ENCODE peak calls at places on chromosomes 1 and 21, in six cellular contexts. O is NCI-H187, P is neuronal stem cell, R is thoracic aorta, E is PC-3, T is ELF-1. K is an unnamed sample.
A peak's percentile ranks its signal among the peaks of the same experiment; 100 is the strongest.

GRCh38 chr1:218299416-218299815 is 14.3 kb downstream of the RRP15 start:
- DNase-seq in O (no peak), P (no peak), R (no peak), E (peak; percentile 80), T (no peak), K (peak; percentile 46)

GRCh38 chr21:17479606-17480005 is 33.2 kb upstream of the CXADR start:
- DNase-seq in O (no peak), P (no peak), R (no peak), E (no peak), T (no peak), K (no peak)

GRCh38 chr1:173103006-173103405 is 52.3 kb upstream of the TNFSF18 start:
- DNase-seq in O (no peak), P (no peak), R (no peak), E (no peak), T (no peak), K (no peak)

GRCh38 chr1:2251786-2252185 is 23.7 kb downstream of the SKI start:
- DNase-seq in O (no peak), P (no peak), R (no peak), E (no peak), T (no peak), K (no peak)

GRCh38 chr1:2980849-2981248 is 40.4 kb upstream of the ACTRT2 start:
- DNase-seq in O (no peak), P (no peak), R (no peak), E (no peak), T (no peak), K (no peak)

GRCh38 chr1:65059930-65060538 is 88.0 kb upstream of the AK4 start:
- DNase-seq in O (no peak), P (no peak), R (no peak), E (peak; percentile 67), T (no peak), K (peak; percentile 48)

GRCh38 chr1:34787461-34788420 is 5.1 kb upstream of the GJA4 start:
- DNase-seq in O (no peak), P (no peak), R (no peak), E (no peak), T (peak; percentile 69), K (peak; percentile 64)

GRCh38 chr21:14064296-14064645 is 146.5 kb downstream of the LIPI start:
- DNase-seq in O (no peak), P (no peak), R (no peak), E (no peak), T (no peak), K (peak; percentile 52)

GRCh38 chr1:234987415-234988159 is 141.1 kb downstream of the TOMM20 start:
- DNase-seq in O (no peak), P (peak; percentile 58), R (peak; percentile 73), E (peak; percentile 72), T (peak; percentile 98), K (peak; percentile 85)

GRCh38 chr1:98336472-98337118 is 324.9 kb upstream of the SNX7 start:
- DNase-seq in O (no peak), P (no peak), R (no peak), E (no peak), T (no peak), K (peak; percentile 34)

GRCh38 chr1:116504308-116505156 is 66.3 kb downstream of the CD58 start:
- DNase-seq in O (no peak), P (no peak), R (peak; percentile 50), E (peak; percentile 79), T (no peak), K (no peak)

GRCh38 chr1:219967361-219967760 is 39.0 kb upstream of the SLC30A10 start:
- DNase-seq in O (no peak), P (no peak), R (no peak), E (no peak), T (no peak), K (no peak)

GRCh38 chr1:183304466-183305122 is 113.6 kb downstream of the NMNAT2 start:
- DNase-seq in O (peak; percentile 99), P (no peak), R (no peak), E (peak; percentile 26), T (peak; percentile 89), K (no peak)

GRCh38 chr1:67684526-67685066 is 405 bp upstream of the GADD45A start:
- DNase-seq in O (no peak), P (no peak), R (no peak), E (no peak), T (no peak), K (no peak)

GRCh38 chr1:119510046-119510445 is 3.0 kb downstream of the HSD3B1 start:
- DNase-seq in O (no peak), P (no peak), R (no peak), E (peak; percentile 36), T (no peak), K (no peak)

GRCh38 chr1:32813941-32814739 is 3.0 kb downstream of the YARS1 start:
- DNase-seq in O (no peak), P (no peak), R (no peak), E (peak; percentile 66), T (peak; percentile 37), K (no peak)

GRCh38 chr1:100847481-100847880 is 47.2 kb downstream of the EXTL2 start:
- DNase-seq in O (no peak), P (no peak), R (no peak), E (no peak), T (no peak), K (no peak)

GRCh38 chr1:223411309-223411708 is 18.1 kb downstream of the CCDC185 start:
- DNase-seq in O (no peak), P (no peak), R (no peak), E (no peak), T (no peak), K (no peak)

GRCh38 chr1:180255538-180256352 is 25.7 kb downstream of the LHX4 start:
- DNase-seq in O (no peak), P (no peak), R (no peak), E (no peak), T (no peak), K (no peak)

GRCh38 chr1:248736992-248737391 is 18.6 kb downstream of the LYPD8 start:
- DNase-seq in O (no peak), P (no peak), R (no peak), E (no peak), T (no peak), K (no peak)

GRCh38 chr1:32494196-32494595 is 29.3 kb downstream of the ZBTB8B start:
- DNase-seq in O (no peak), P (no peak), R (no peak), E (no peak), T (peak; percentile 34), K (no peak)

GRCh38 chr1:226309398-226310122 is 596 bp upstream of the LIN9 start:
- DNase-seq in O (no peak), P (no peak), R (no peak), E (peak; percentile 45), T (peak; percentile 65), K (peak; percentile 40)

GRCh38 chr1:154767315-154768240 is 102.5 kb downstream of the KCNN3 start:
- DNase-seq in O (no peak), P (no peak), R (no peak), E (no peak), T (no peak), K (no peak)

GRCh38 chr1:11289064-11289463 is 16.1 kb downstream of the UBIAD1 start:
- DNase-seq in O (no peak), P (no peak), R (no peak), E (no peak), T (no peak), K (no peak)

GRCh38 chr1:224234017-224234416 is 51.0 kb downstream of the DEGS1 start:
- DNase-seq in O (no peak), P (no peak), R (no peak), E (no peak), T (no peak), K (no peak)

GRCh38 chr21:38244885-38245869 is 11.6 kb upstream of the KCNJ15 start:
- DNase-seq in O (no peak), P (no peak), R (no peak), E (peak; percentile 83), T (no peak), K (no peak)

GRCh38 chr1:3771108-3772026 is 1.2 kb upstream of the SMIM1 start:
- DNase-seq in O (no peak), P (no peak), R (no peak), E (no peak), T (peak; percentile 38), K (no peak)

GRCh38 chr1:149962039-149962647 is 25.5 kb upstream of the MTMR11 start:
- DNase-seq in O (peak; percentile 22), P (peak; percentile 41), R (no peak), E (peak; percentile 89), T (peak; percentile 77), K (peak; percentile 78)

GRCh38 chr1:246875041-246876026 is 56.4 kb downstream of the AHCTF1 start:
- DNase-seq in O (no peak), P (no peak), R (no peak), E (peak; percentile 83), T (no peak), K (no peak)

GRCh38 chr1:112998592-112999235 is 42.7 kb upstream of the SLC16A1 start:
- DNase-seq in O (no peak), P (no peak), R (peak; percentile 48), E (no peak), T (no peak), K (no peak)